ENCODE peak calls at places on chromosomes 6 and 20, in five cellular contexts. H is A549, X is stomach, M is IMR-90, I is tibial nerve. D is an unnamed sample.
A peak's percentile ranks its signal among the peaks of the same experiment; 100 is the strongest.

GRCh38 chr20:41854765-41855164 is 236.6 kb upstream of the CHD6 start:
- DNase-seq in H (peak; percentile 23), I (no peak), M (no peak), X (no peak), D (no peak)

GRCh38 chr20:8094845-8095244 is 37.2 kb upstream of the PLCB1 start:
- DNase-seq in M (peak; percentile 56), H (peak; percentile 55), I (no peak), X (no peak), D (no peak)

GRCh38 chr6:13848553-13849150 is 34.3 kb upstream of the MCUR1 start:
- DNase-seq in H (no peak), M (peak; percentile 37), I (no peak), X (no peak), D (no peak)

GRCh38 chr20:31605902-31606677 is 1.0 kb downstream of the ID1 start:
- DNase-seq in X (peak; percentile 35), M (no peak), H (no peak), I (no peak), D (no peak)

GRCh38 chr20:23752481-23753193 is 1.9 kb upstream of the CST1 start:
- DNase-seq in X (no peak), M (no peak), H (no peak), I (no peak), D (no peak)

GRCh38 chr6:141105481-141105880 is 1027.2 kb upstream of the GJE1 start:
- DNase-seq in I (no peak), H (no peak), X (no peak), M (peak; percentile 50), D (no peak)

GRCh38 chr6:21371676-21372161 is 221.8 kb upstream of the SOX4 start:
- DNase-seq in I (no peak), M (no peak), H (peak; percentile 47), X (no peak), D (no peak)

GRCh38 chr6:36436466-36436865 is 6.2 kb downstream of the PXT1 start:
- DNase-seq in I (no peak), M (peak; percentile 83), X (no peak), H (no peak), D (no peak)

GRCh38 chr20:44614525-44614924 is 32.1 kb downstream of the PKIG start:
- DNase-seq in M (no peak), H (no peak), I (no peak), X (no peak), D (no peak)

GRCh38 chr6:135440087-135440792 is 57.3 kb downstream of the AHI1 start:
- DNase-seq in I (no peak), M (no peak), X (no peak), H (no peak), D (no peak)

GRCh38 chr6:78580923-78581322 is 286.4 kb upstream of the IRAK1BP1 start:
- DNase-seq in M (no peak), H (no peak), I (no peak), X (no peak), D (no peak)

GRCh38 chr20:24580855-24581254 is 111.4 kb downstream of the SYNDIG1 start:
- DNase-seq in I (no peak), M (no peak), X (no peak), H (no peak), D (no peak)

GRCh38 chr6:140602431-140602836 is 1228.0 kb upstream of the CITED2 start:
- DNase-seq in H (no peak), X (no peak), M (no peak), I (no peak), D (no peak)

GRCh38 chr6:31765910-31766794 is 3.7 kb downstream of the SAPCD1 start:
- DNase-seq in I (no peak), M (no peak), H (no peak), X (no peak), D (no peak)

GRCh38 chr20:25079171-25079570 is 2.8 kb downstream of the VSX1 start:
- DNase-seq in X (peak; percentile 3), I (no peak), M (no peak), H (no peak), D (no peak)

GRCh38 chr20:57682184-57683038 is 27.4 kb downstream of the PMEPA1 start:
- DNase-seq in X (no peak), M (no peak), H (no peak), I (no peak), D (no peak)

GRCh38 chr20:42179768-42180167 is 561.6 kb upstream of the CHD6 start:
- DNase-seq in M (no peak), X (no peak), H (peak; percentile 8), I (no peak), D (no peak)

GRCh38 chr6:127841811-127842210 is 59.0 kb downstream of the THEMIS start:
- DNase-seq in H (no peak), M (peak; percentile 56), I (no peak), X (no peak), D (no peak)

GRCh38 chr6:107418118-107418517 is 41.2 kb downstream of the PDSS2 start:
- DNase-seq in H (peak; percentile 15), I (no peak), M (peak; percentile 10), X (no peak), D (no peak)

GRCh38 chr6:158208226-158208807 is 40.2 kb downstream of the GTF2H5 start:
- DNase-seq in X (no peak), I (no peak), M (no peak), H (no peak), D (no peak)

GRCh38 chr6:28587746-28588075 is 62.0 kb downstream of the GPX5 start:
- DNase-seq in M (no peak), H (no peak), I (no peak), X (no peak), D (no peak)

GRCh38 chr6:163010145-163010544 is 282.4 kb downstream of the PACRG start:
- DNase-seq in I (no peak), H (no peak), X (no peak), M (no peak), D (no peak)

GRCh38 chr6:32954983-32955802 is 2.3 kb upstream of the HLA-DMA start:
- DNase-seq in H (peak; percentile 54), M (peak; percentile 13), I (no peak), X (peak; percentile 38), D (no peak)

GRCh38 chr6:79042088-79042798 is 35.8 kb downstream of the PHIP start:
- DNase-seq in H (no peak), X (no peak), M (no peak), I (no peak), D (no peak)

GRCh38 chr20:45037050-45037449 is 63.9 kb downstream of the KCNS1 start:
- DNase-seq in X (peak; percentile 28), I (peak; percentile 71), H (no peak), M (peak; percentile 63), D (no peak)

GRCh38 chr6:127971945-127972391 is 71.1 kb upstream of the THEMIS start:
- DNase-seq in I (no peak), X (no peak), M (peak; percentile 70), H (peak; percentile 1), D (no peak)

GRCh38 chr20:61822396-61822795 is 243.3 kb downstream of the TAF4 start:
- DNase-seq in H (no peak), I (no peak), X (no peak), M (no peak), D (no peak)

GRCh38 chr6:166025149-166025898 is 142.3 kb downstream of the TBXT start:
- DNase-seq in X (no peak), I (no peak), M (peak; percentile 91), H (no peak), D (no peak)

GRCh38 chr20:35661908-35662307 is 2.8 kb downstream of the CPNE1 start:
- DNase-seq in H (no peak), X (no peak), I (no peak), M (no peak), D (no peak)

GRCh38 chr20:50728486-50728980 is 2.8 kb upstream of the PARD6B start:
- DNase-seq in H (no peak), X (no peak), I (no peak), M (no peak), D (no peak)

GRCh38 chr6:7630792-7631191 is 40.8 kb downstream of the SNRNP48 start:
- DNase-seq in M (no peak), H (no peak), X (no peak), I (no peak), D (no peak)
- TF ChIP-seq CTCF in M (no peak), H (no peak), X (no peak), I (no peak), D (no peak)

DNA sequence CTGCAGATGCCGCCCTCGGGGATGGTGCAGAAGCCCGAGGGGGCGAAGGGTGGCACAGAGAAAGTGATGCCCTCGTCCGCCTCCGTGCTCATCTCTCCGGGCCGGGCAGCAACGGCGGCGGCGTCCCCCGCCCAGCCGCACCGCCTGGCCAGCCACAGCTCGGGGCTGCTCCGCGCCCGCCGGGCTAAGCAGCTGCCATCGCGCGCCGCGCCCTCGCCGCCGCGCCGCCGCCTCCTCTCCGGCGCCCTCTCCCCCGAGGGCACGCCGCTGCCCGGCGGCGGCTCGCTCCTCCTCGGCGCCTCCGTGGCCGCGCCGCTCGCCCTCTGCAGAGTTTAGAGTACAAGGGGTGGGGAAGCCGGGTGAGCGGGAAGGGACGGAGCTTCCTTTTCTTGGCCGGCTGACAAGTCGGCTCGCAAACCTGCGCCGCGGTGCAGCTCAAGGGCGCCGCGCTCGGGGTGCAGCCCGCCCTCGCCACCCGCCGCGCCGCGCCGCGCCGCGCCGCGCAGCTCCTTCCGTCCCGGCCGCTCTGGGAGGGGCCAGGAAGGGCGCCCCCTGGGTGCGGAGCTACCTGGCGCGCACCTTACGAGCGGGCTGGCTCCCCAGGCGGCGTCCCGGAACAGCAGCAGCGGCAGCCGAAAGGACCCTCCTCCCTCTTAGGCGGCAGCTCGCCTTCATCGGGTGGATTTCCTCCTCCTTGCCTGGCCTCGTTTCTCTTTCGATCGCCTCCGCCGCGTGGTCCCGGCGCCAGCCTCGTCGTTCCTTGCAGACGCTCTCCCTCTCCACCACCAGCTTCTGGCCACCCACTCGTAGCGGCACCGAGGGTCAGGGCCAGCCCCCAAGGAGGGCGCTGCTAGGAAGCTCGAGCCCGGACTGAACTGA is at the start of gene MAP3K5:
- DNase-seq in I (peak; percentile 68), H (peak; percentile 84), X (peak; percentile 94), M (peak; percentile 72), D (peak; percentile 72)
- TF ChIP-seq POLR2A in I (no peak), H (peak; percentile 30), X (no peak), M (no peak), D (peak; percentile 46)

GRCh38 chr6:1227935-1228753 is 83.8 kb upstream of the FOXQ1 start:
- DNase-seq in X (peak; percentile 64), H (no peak), M (no peak), I (no peak), D (no peak)
- TF ChIP-seq CTCF in X (no peak), H (no peak), M (no peak), I (no peak), D (no peak)

GRCh38 chr20:37344506-37345338 is 1.2 kb upstream of the SRC start:
- DNase-seq in I (no peak), X (peak; percentile 87), H (peak; percentile 85), M (no peak), D (no peak)
- TF ChIP-seq POLR2A in I (no peak), X (no peak), H (peak; percentile 43), M (no peak), D (no peak)

GRCh38 chr6:42103753-42104094 is 38.7 kb downstream of the C6orf132 start:
- DNase-seq in I (no peak), M (no peak), H (no peak), X (no peak), D (no peak)

GRCh38 chr6:42105714-42106662 is 36.4 kb downstream of the C6orf132 start:
- DNase-seq in I (no peak), M (no peak), X (no peak), H (no peak), D (no peak)

GRCh38 chr6:42103218-42103617 is 39.2 kb downstream of the C6orf132 start:
- DNase-seq in I (no peak), H (no peak), X (no peak), M (no peak), D (no peak)

GRCh38 chr6:42104807-42105713 is 37.4 kb downstream of the C6orf132 start:
- DNase-seq in X (no peak), I (no peak), H (no peak), M (no peak), D (no peak)

GRCh38 chr6:42104095-42104806 is 38.2 kb downstream of the C6orf132 start:
- DNase-seq in M (no peak), X (peak; percentile 59), H (peak; percentile 30), I (peak; percentile 61), D (no peak)
- TF ChIP-seq CTCF in M (no peak), X (peak; percentile 69), H (no peak), I (peak; percentile 43), D (peak; percentile 55)

D was measured in esophagus squamous epithelium.